ENCODE peak calls at places on chromosome 18, in five cellular contexts. F is GM13977, W is lower lobe of right lung, G is EL, M is T-helper 9 cell. A is an unnamed sample.

GRCh38 chr18:12768622-12769021 is 65.8 kb downstream of the PSMG2 start:
- DNase-seq in G (peak; percentile 51), M (no peak), F (no peak), W (no peak), A (no peak)

GRCh38 chr18:79071037-79071960 is 2.1 kb downstream of the ATP9B start:
- DNase-seq in M (no peak), G (no peak), W (no peak), F (peak; percentile 49), A (no peak)

GRCh38 chr18:26227051-26227672 is 917 bp downstream of the TAF4B start:
- DNase-seq in M (no peak), F (no peak), G (peak; percentile 6), W (no peak), A (no peak)

GRCh38 chr18:58525517-58525916 is 103.4 kb downstream of the ALPK2 start:
- DNase-seq in F (peak; percentile 39), G (peak; percentile 78), M (no peak), W (no peak), A (no peak)

GRCh38 chr18:371616-371998 is 103.8 kb upstream of the THOC1 start:
- DNase-seq in W (no peak), F (no peak), G (peak; percentile 21), M (no peak), A (no peak)

GRCh38 chr18:58253871-58254270 is 209.8 kb downstream of the NEDD4L start:
- DNase-seq in G (peak; percentile 72), W (no peak), M (no peak), F (no peak), A (no peak)

GRCh38 chr18:37460616-37461015 is 105.0 kb downstream of the CELF4 start:
- DNase-seq in G (no peak), M (no peak), F (no peak), W (no peak), A (no peak)

GRCh38 chr18:49944681-49945080 is 131.3 kb upstream of the ACAA2 start:
- DNase-seq in W (no peak), F (no peak), M (no peak), G (peak; percentile 10), A (no peak)

GRCh38 chr18:31657823-31658669 is 26.3 kb downstream of the B4GALT6 start:
- DNase-seq in F (peak; percentile 44), W (no peak), M (no peak), G (no peak), A (no peak)

GRCh38 chr18:47594621-47595086 is 335.8 kb downstream of the SMAD2 start:
- DNase-seq in W (no peak), F (no peak), M (no peak), G (no peak), A (no peak)

GRCh38 chr18:23563377-23564043 is 22.8 kb downstream of the NPC1 start:
- DNase-seq in F (no peak), G (peak; percentile 70), M (no peak), W (no peak), A (no peak)

GRCh38 chr18:3924455-3924854 is 474.5 kb downstream of the TGIF1 start:
- DNase-seq in G (no peak), W (no peak), F (no peak), M (no peak), A (no peak)

GRCh38 chr18:63004466-63005089 is 289.2 kb downstream of the PHLPP1 start:
- DNase-seq in G (no peak), M (no peak), W (no peak), F (no peak), A (no peak)

GRCh38 chr18:27577265-27577664 is 392.2 kb upstream of the CHST9 start:
- DNase-seq in M (no peak), G (no peak), F (no peak), W (no peak), A (no peak)

GRCh38 chr18:76208632-76209308 is 286.3 kb downstream of the ZNF516 start:
- DNase-seq in W (no peak), F (no peak), M (no peak), G (no peak), A (no peak)